ENCODE peak calls at places on chromosome 3, in seven cellular contexts. U, Z, I, V, S, Q and X are unnamed samples.

GRCh38 chr3:195895078-195895899 is 13.1 kb downstream of the TNK2 start:
- DNase-seq in S (peak; percentile 39), Z (peak; percentile 29), V (peak; percentile 51), I (peak; percentile 60), U (peak; percentile 79), Q (no peak), X (no peak)

GRCh38 chr3:170555329-170555728 is 30.5 kb downstream of the SLC7A14 start:
- DNase-seq in S (no peak), Q (peak; percentile 38), I (no peak), V (no peak), U (no peak), Z (no peak), X (no peak)

GRCh38 chr3:74844428-74844827 is 230.0 kb upstream of the CNTN3 start:
- DNase-seq in I (no peak), U (no peak), Q (no peak), V (no peak), S (no peak), Z (no peak), X (no peak)

GRCh38 chr3:33426630-33427341 is 13.4 kb downstream of the UBP1 start:
- DNase-seq in U (no peak), Z (no peak), I (no peak), Q (no peak), S (no peak), V (no peak), X (no peak)

GRCh38 chr3:156483961-156484787 is 70.7 kb downstream of the SSR3 start:
- DNase-seq in S (no peak), U (peak; percentile 93), I (no peak), Q (peak; percentile 75), V (peak; percentile 84), Z (peak; percentile 23), X (no peak)

GRCh38 chr3:100537646-100538338 is 45.4 kb downstream of the TMEM45A start:
- DNase-seq in Z (no peak), Q (no peak), I (no peak), V (no peak), U (no peak), S (no peak), X (no peak)

GRCh38 chr3:136819784-136820640 is 1.1 kb downstream of the SLC35G2 start:
- DNase-seq in Q (peak; percentile 68), Z (no peak), V (peak; percentile 45), S (no peak), I (no peak), U (peak; percentile 50), X (no peak)

GRCh38 chr3:149247025-149247710 is 25.5 kb upstream of the CP start:
- DNase-seq in Q (peak; percentile 49), S (no peak), I (no peak), V (no peak), U (no peak), Z (no peak), X (no peak)

GRCh38 chr3:127690823-127691452 is 18.2 kb downstream of the ABTB1 start:
- DNase-seq in I (no peak), S (no peak), U (peak; percentile 23), Z (no peak), V (peak; percentile 59), Q (peak; percentile 75), X (no peak)

GRCh38 chr3:186461141-186461540 is 83.0 kb downstream of the CRYGS start:
- DNase-seq in Q (peak; percentile 49), S (no peak), V (peak; percentile 84), Z (no peak), U (no peak), I (no peak), X (peak; percentile 17)

GRCh38 chr3:29004885-29005599 is 275.8 kb upstream of the RBMS3 start:
- DNase-seq in Z (no peak), U (peak; percentile 22), I (no peak), V (no peak), S (no peak), Q (no peak), X (no peak)

GRCh38 chr3:78728406-78729145 is 1039.2 kb downstream of the ROBO1 start:
- DNase-seq in Q (peak; percentile 47), U (no peak), S (no peak), Z (no peak), V (no peak), I (peak; percentile 49), X (no peak)

GRCh38 chr3:72844436-72844999 is 3.7 kb downstream of the SHQ1 start:
- DNase-seq in Z (no peak), I (no peak), S (no peak), V (no peak), U (peak; percentile 67), Q (peak; percentile 13), X (no peak)

GRCh38 chr3:194328080-194328571 is 23.0 kb downstream of the CPN2 start:
- DNase-seq in S (no peak), Q (peak; percentile 55), V (peak; percentile 77), I (no peak), Z (no peak), U (peak; percentile 51), X (no peak)

GRCh38 chr3:130866327-130866726 is 27.6 kb upstream of the ATP2C1 start:
- DNase-seq in V (no peak), Q (no peak), S (no peak), Z (no peak), I (no peak), U (no peak), X (no peak)

GRCh38 chr3:140004271-140004670 is 69.3 kb downstream of the CLSTN2 start:
- DNase-seq in Z (no peak), I (no peak), S (no peak), U (no peak), Q (no peak), V (no peak), X (no peak)

GRCh38 chr3:78507196-78507984 is 1260.4 kb downstream of the ROBO1 start:
- DNase-seq in I (no peak), V (no peak), Z (no peak), S (no peak), U (no peak), Q (no peak), X (no peak)

GRCh38 chr3:131812433-131812832 is 222.4 kb downstream of the CPNE4 start:
- DNase-seq in Z (no peak), U (no peak), S (no peak), V (no peak), I (no peak), Q (no peak), X (no peak)

GRCh38 chr3:21913791-21914190 is 162.8 kb upstream of the ZNF385D start:
- DNase-seq in Z (no peak), S (no peak), I (no peak), U (no peak), Q (peak; percentile 23), V (no peak), X (peak; percentile 41)

GRCh38 chr3:122077293-122078234 is 22.4 kb downstream of the CD86 start:
- DNase-seq in Z (no peak), I (no peak), U (peak; percentile 85), Q (no peak), S (no peak), V (no peak), X (no peak)

GRCh38 chr3:20999661-21000060 is 751.3 kb downstream of the ZNF385D start:
- DNase-seq in Q (peak; percentile 14), V (peak; percentile 42), I (no peak), Z (no peak), S (no peak), U (no peak), X (no peak)

GRCh38 chr3:16399473-16399872 is 114.0 kb downstream of the RFTN1 start:
- DNase-seq in I (no peak), Z (no peak), U (no peak), S (no peak), V (peak; percentile 90), Q (peak; percentile 86), X (no peak)

GRCh38 chr3:182644800-182645433 is 148.4 kb upstream of the ATP11B start:
- DNase-seq in S (no peak), V (no peak), U (peak; percentile 19), Q (no peak), Z (no peak), I (no peak), X (no peak)

GRCh38 chr3:175731543-175731942 is 872.4 kb downstream of the NAALADL2 start:
- DNase-seq in S (no peak), Z (no peak), U (no peak), V (no peak), I (no peak), Q (no peak), X (no peak)

GRCh38 chr3:10548997-10549396 is 43.6 kb upstream of the ATP2B2 start:
- DNase-seq in Q (no peak), I (no peak), V (peak; percentile 40), S (no peak), Z (no peak), U (peak; percentile 43), X (no peak)

GRCh38 chr3:12920967-12921366 is 79.6 kb upstream of the RPL32 start:
- DNase-seq in V (no peak), S (no peak), U (no peak), Q (no peak), I (no peak), Z (no peak), X (no peak)

GRCh38 chr3:57756528-57757401 is 656 bp downstream of the SLMAP start:
- DNase-seq in I (no peak), U (peak; percentile 52), Q (peak; percentile 62), Z (peak; percentile 29), S (no peak), V (peak; percentile 46), X (no peak)

GRCh38 chr3:52021869-52022268 is 26.2 kb upstream of the RPL29 start:
- DNase-seq in Q (no peak), U (no peak), Z (no peak), I (no peak), S (no peak), V (no peak), X (no peak)

GRCh38 chr3:134485075-134485536 is 679 bp downstream of the ANAPC13 start:
- DNase-seq in I (no peak), Z (no peak), V (peak; percentile 39), S (no peak), U (peak; percentile 60), Q (peak; percentile 37), X (no peak)

GRCh38 chr3:112360574-112360973 is 27.6 kb downstream of the CD200 start:
- DNase-seq in Q (peak; percentile 65), U (no peak), S (no peak), I (no peak), V (no peak), Z (no peak), X (no peak)

GRCh38 chr3:184549793-184550585 is 11.6 kb upstream of the EPHB3 start:
- DNase-seq in Z (no peak), I (no peak), Q (no peak), V (no peak), U (no peak), S (no peak), X (no peak)

GRCh38 chr3:170868577-170869239 is 1.3 kb downstream of the RPL22L1 start:
- DNase-seq in Z (no peak), S (no peak), Q (no peak), V (no peak), I (no peak), U (peak; percentile 4), X (no peak)

GRCh38 chr3:11613851-11614491 is 29.7 kb downstream of the VGLL4 start:
- DNase-seq in U (no peak), S (no peak), Q (no peak), I (no peak), Z (no peak), V (no peak), X (no peak)